ENCODE peak calls at places on chromosome 1, in eight cellular contexts. One of them, this sample, is unnamed. For H3K9me3, the result is how much of the 10 kb centered on the place peaks cover.

GRCh38 chr1:116390195-116390594 is 17.2 kb downstream of the ATP1A1 start:
- DNase-seq in body of pancreas: no peak
- DNase-seq in left ventricle myocardium inferior: no peak
- DNase-seq in OCI-LY7: no peak
- DNase-seq in psoas muscle: no peak
- DNase-seq in tibial nerve: no peak
- DNase-seq in SK-N-SH: no peak
- DNase-seq in lung: no peak
- DNase-seq in this sample: no peak

GRCh38 chr1:156869455-156869854 is 8.8 kb downstream of the NTRK1 start:
- DNase-seq in body of pancreas: no peak
- DNase-seq in left ventricle myocardium inferior: no peak
- DNase-seq in OCI-LY7: no peak
- DNase-seq in psoas muscle: no peak
- DNase-seq in tibial nerve: no peak
- DNase-seq in SK-N-SH: no peak
- DNase-seq in lung: no peak
- DNase-seq in this sample: no peak

GRCh38 chr1:24621121-24621520 is 22.0 kb upstream of the SRRM1 start:
- DNase-seq in body of pancreas: no peak
- DNase-seq in left ventricle myocardium inferior: no peak
- DNase-seq in OCI-LY7: no peak
- DNase-seq in psoas muscle: no peak
- DNase-seq in tibial nerve: no peak
- DNase-seq in SK-N-SH: no peak
- DNase-seq in lung: no peak
- DNase-seq in this sample: no peak

GRCh38 chr1:32393832-32394140 is 455 bp downstream of the BSDC1 start:
- DNase-seq in body of pancreas: peak
- DNase-seq in left ventricle myocardium inferior: no peak
- DNase-seq in OCI-LY7: peak
- DNase-seq in psoas muscle: peak
- DNase-seq in tibial nerve: no peak
- DNase-seq in SK-N-SH: no peak
- DNase-seq in lung: no peak
- DNase-seq in this sample: peak

GRCh38 chr1:216710042-216710441 is 13.2 kb downstream of the ESRRG start:
- DNase-seq in body of pancreas: no peak
- DNase-seq in left ventricle myocardium inferior: no peak
- DNase-seq in OCI-LY7: no peak
- DNase-seq in psoas muscle: no peak
- DNase-seq in tibial nerve: no peak
- DNase-seq in SK-N-SH: no peak
- DNase-seq in lung: no peak
- DNase-seq in this sample: no peak

GRCh38 chr1:224459051-224459450 is 24.5 kb upstream of the WDR26 start:
- DNase-seq in body of pancreas: no peak
- DNase-seq in left ventricle myocardium inferior: no peak
- DNase-seq in OCI-LY7: no peak
- DNase-seq in psoas muscle: no peak
- DNase-seq in tibial nerve: no peak
- DNase-seq in SK-N-SH: no peak
- DNase-seq in lung: no peak
- DNase-seq in this sample: no peak

GRCh38 chr1:165073402-165074007 is 283.0 kb downstream of the LMX1A start:
- DNase-seq in body of pancreas: peak
- DNase-seq in left ventricle myocardium inferior: no peak
- DNase-seq in OCI-LY7: peak
- DNase-seq in psoas muscle: no peak
- DNase-seq in tibial nerve: no peak
- DNase-seq in SK-N-SH: peak
- DNase-seq in lung: no peak
- DNase-seq in this sample: no peak

GRCh38 chr1:98921817-98922216 is 82.8 kb downstream of the PLPPR5 start:
- DNase-seq in body of pancreas: no peak
- DNase-seq in left ventricle myocardium inferior: no peak
- DNase-seq in OCI-LY7: no peak
- DNase-seq in psoas muscle: no peak
- DNase-seq in tibial nerve: no peak
- DNase-seq in SK-N-SH: no peak
- DNase-seq in lung: no peak
- DNase-seq in this sample: no peak

GRCh38 chr1:201739492-201740085 is 89.4 kb upstream of the IPO9 start:
- DNase-seq in body of pancreas: peak
- DNase-seq in left ventricle myocardium inferior: peak
- DNase-seq in OCI-LY7: peak
- DNase-seq in psoas muscle: peak
- DNase-seq in tibial nerve: no peak
- DNase-seq in SK-N-SH: peak
- DNase-seq in lung: peak
- DNase-seq in this sample: peak
- H3K4me3 ChIP-seq in body of pancreas: peak
- H3K4me3 ChIP-seq in left ventricle myocardium inferior: peak
- H3K4me3 ChIP-seq in OCI-LY7: peak
- H3K4me3 ChIP-seq in psoas muscle: peak
- H3K4me3 ChIP-seq in tibial nerve: peak
- H3K4me3 ChIP-seq in SK-N-SH: peak
- H3K4me3 ChIP-seq in lung: peak
- H3K4me3 ChIP-seq in this sample: peak

DNA sequence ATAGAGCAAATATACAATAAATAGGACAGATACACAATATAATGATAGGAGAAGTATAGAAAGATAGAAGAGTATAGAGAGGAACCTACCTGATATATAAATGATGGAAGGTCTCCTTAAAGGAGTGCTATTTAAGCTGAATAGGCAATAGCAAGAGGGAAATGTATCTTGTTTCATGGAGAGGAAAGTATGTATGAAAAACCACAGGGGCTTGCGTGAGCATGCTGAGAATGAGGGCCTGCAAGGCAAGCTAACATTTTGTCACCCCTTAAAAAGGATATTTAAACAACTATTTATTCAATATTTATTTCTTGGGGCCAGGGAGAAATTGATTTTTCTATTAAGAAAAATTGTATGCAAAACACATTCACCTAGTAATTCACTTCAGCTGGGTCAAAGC is 150.9 kb upstream of the ZRANB2 start:
- DNase-seq in body of pancreas: no peak
- DNase-seq in left ventricle myocardium inferior: no peak
- DNase-seq in OCI-LY7: no peak
- DNase-seq in psoas muscle: no peak
- DNase-seq in tibial nerve: no peak
- DNase-seq in SK-N-SH: no peak
- DNase-seq in lung: no peak
- DNase-seq in this sample: no peak
- H3K9me3 ChIP-seq in body of pancreas: under half
- H3K9me3 ChIP-seq in left ventricle myocardium inferior: under half
- H3K9me3 ChIP-seq in OCI-LY7: under half
- H3K9me3 ChIP-seq in psoas muscle: under half
- H3K9me3 ChIP-seq in tibial nerve: under half
- H3K9me3 ChIP-seq in SK-N-SH: under half
- H3K9me3 ChIP-seq in lung: under half
- H3K9me3 ChIP-seq in this sample: under half

GRCh38 chr1:29644812-29645211 is 408.5 kb downstream of the PTPRU start:
- DNase-seq in body of pancreas: no peak
- DNase-seq in left ventricle myocardium inferior: no peak
- DNase-seq in OCI-LY7: no peak
- DNase-seq in psoas muscle: no peak
- DNase-seq in tibial nerve: no peak
- DNase-seq in SK-N-SH: no peak
- DNase-seq in lung: no peak
- DNase-seq in this sample: no peak
- TF ChIP-seq CTCF in body of pancreas: no peak
- TF ChIP-seq CTCF in left ventricle myocardium inferior: no peak
- TF ChIP-seq CTCF in OCI-LY7: no peak
- TF ChIP-seq CTCF in psoas muscle: no peak
- TF ChIP-seq CTCF in tibial nerve: no peak
- TF ChIP-seq CTCF in SK-N-SH: no peak
- TF ChIP-seq CTCF in lung: no peak
- TF ChIP-seq CTCF in this sample: no peak

GRCh38 chr1:16153110-16153998 is 2.5 kb downstream of the EPHA2 start:
- DNase-seq in body of pancreas: no peak
- DNase-seq in left ventricle myocardium inferior: no peak
- DNase-seq in OCI-LY7: peak
- DNase-seq in psoas muscle: no peak
- DNase-seq in tibial nerve: no peak
- DNase-seq in SK-N-SH: no peak
- DNase-seq in lung: no peak
- DNase-seq in this sample: no peak
- H3K4me3 ChIP-seq in body of pancreas: no peak
- H3K4me3 ChIP-seq in left ventricle myocardium inferior: peak
- H3K4me3 ChIP-seq in OCI-LY7: no peak
- H3K4me3 ChIP-seq in psoas muscle: peak
- H3K4me3 ChIP-seq in tibial nerve: peak
- H3K4me3 ChIP-seq in SK-N-SH: peak
- H3K4me3 ChIP-seq in lung: peak
- H3K4me3 ChIP-seq in this sample: no peak

GRCh38 chr1:4061521-4062031 is 161.5 kb upstream of the C1orf174 start:
- DNase-seq in body of pancreas: no peak
- DNase-seq in left ventricle myocardium inferior: no peak
- DNase-seq in OCI-LY7: no peak
- DNase-seq in psoas muscle: no peak
- DNase-seq in tibial nerve: no peak
- DNase-seq in SK-N-SH: no peak
- DNase-seq in lung: no peak
- DNase-seq in this sample: no peak

GRCh38 chr1:4060850-4061249 is 160.8 kb upstream of the C1orf174 start:
- DNase-seq in body of pancreas: no peak
- DNase-seq in left ventricle myocardium inferior: no peak
- DNase-seq in OCI-LY7: no peak
- DNase-seq in psoas muscle: no peak
- DNase-seq in tibial nerve: no peak
- DNase-seq in SK-N-SH: no peak
- DNase-seq in lung: no peak
- DNase-seq in this sample: no peak

GRCh38 chr1:4062992-4063391 is 162.9 kb upstream of the C1orf174 start:
- DNase-seq in body of pancreas: no peak
- DNase-seq in left ventricle myocardium inferior: no peak
- DNase-seq in OCI-LY7: no peak
- DNase-seq in psoas muscle: no peak
- DNase-seq in tibial nerve: no peak
- DNase-seq in SK-N-SH: no peak
- DNase-seq in lung: no peak
- DNase-seq in this sample: no peak

GRCh38 chr1:4062560-4062959 is 162.5 kb upstream of the C1orf174 start:
- DNase-seq in body of pancreas: no peak
- DNase-seq in left ventricle myocardium inferior: no peak
- DNase-seq in OCI-LY7: no peak
- DNase-seq in psoas muscle: no peak
- DNase-seq in tibial nerve: no peak
- DNase-seq in SK-N-SH: no peak
- DNase-seq in lung: no peak
- DNase-seq in this sample: no peak

GRCh38 chr1:4062041-4062440 is 162.0 kb upstream of the C1orf174 start:
- DNase-seq in body of pancreas: no peak
- DNase-seq in left ventricle myocardium inferior: no peak
- DNase-seq in OCI-LY7: no peak
- DNase-seq in psoas muscle: no peak
- DNase-seq in tibial nerve: no peak
- DNase-seq in SK-N-SH: no peak
- DNase-seq in lung: no peak
- DNase-seq in this sample: no peak
- H3K9me3 ChIP-seq in body of pancreas: under half
- H3K9me3 ChIP-seq in left ventricle myocardium inferior: under half
- H3K9me3 ChIP-seq in OCI-LY7: under half
- H3K9me3 ChIP-seq in psoas muscle: under half
- H3K9me3 ChIP-seq in tibial nerve: under half
- H3K9me3 ChIP-seq in SK-N-SH: under half
- H3K9me3 ChIP-seq in lung: under half
- H3K9me3 ChIP-seq in this sample: under half

This sample was measured in Peyer's patch.